ENCODE peak calls at places on chromosomes 4 and X, in nine cellular contexts. V is SK-N-SH, C is PC-3, B is hepatocyte, I is GM23248, E is HCT116, T is MM.1S, U is OCI-LY7, O is PC-9. F is an unnamed sample. For H3K9me3, H3K9me2 and H3K79me2, the result is how much of the 10 kb centered on the place peaks cover.

GRCh38 chr4:10180927-10181744 is 64.5 kb upstream of the WDR1 start:
- DNase-seq in B (no peak), E (no peak), T (peak), O (no peak), I (peak), V (no peak), U (peak), C (no peak), F (peak)

GRCh38 chr4:84403656-84404055 is 95.4 kb downstream of the NKX6-1 start:
- DNase-seq in C (peak), V (no peak), T (no peak), O (no peak), I (peak), B (no peak), E (no peak), U (no peak), F (no peak)

GRCh38 chr4:176303938-176304337 is 15.8 kb upstream of the SPCS3 start:
- DNase-seq in T (no peak), I (no peak), O (no peak), E (no peak), V (no peak), U (no peak), B (no peak), C (no peak), F (no peak)

GRCh38 chr4:184262901-184263300 is 45.2 kb upstream of the ENPP6 start:
- DNase-seq in I (peak), C (peak), E (no peak), B (no peak), O (no peak), U (no peak), T (no peak), V (no peak), F (no peak)

GRCh38 chrX:155028749-155029360 is 2.2 kb downstream of the FUNDC2 start:
- DNase-seq in C (peak), I (peak), U (no peak), T (no peak), E (no peak), O (no peak), V (no peak), B (peak), F (no peak)

GRCh38 chrX:11401966-11402365 is 108.8 kb downstream of the AMELX start:
- DNase-seq in V (no peak), B (no peak), T (no peak), E (no peak), I (no peak), U (no peak), O (no peak), C (no peak), F (no peak)

GRCh38 chr4:20391224-20391623 is 139.5 kb downstream of the SLIT2 start:
- DNase-seq in T (no peak), C (no peak), U (no peak), E (no peak), O (no peak), B (no peak), V (no peak), I (peak), F (no peak)

GRCh38 chrX:110042521-110042920 is 39.6 kb downstream of the TMEM164 start:
- DNase-seq in E (no peak), B (no peak), T (no peak), U (no peak), V (no peak), O (no peak), I (peak), C (peak), F (no peak)

GRCh38 chr4:37590016-37590415 is 96.2 kb downstream of the RELL1 start:
- DNase-seq in T (no peak), U (no peak), B (no peak), C (no peak), V (no peak), O (no peak), E (no peak), I (no peak), F (no peak)

GRCh38 chrX:45824471-45824870 is 623.8 kb upstream of the DIPK2B start:
- DNase-seq in B (peak), C (peak), U (no peak), T (no peak), V (peak), I (peak), E (peak), O (peak), F (peak)

GRCh38 chr4:116839826-116840225 is 245.6 kb downstream of the TRAM1L1 start:
- DNase-seq in C (peak), O (no peak), T (no peak), E (no peak), I (no peak), U (no peak), V (no peak), B (no peak), F (no peak)

GRCh38 chr4:86453044-86453501 is 93.2 kb upstream of the MAPK10 start:
- DNase-seq in B (peak), V (no peak), U (no peak), E (no peak), C (peak), T (no peak), I (no peak), O (peak), F (no peak)

GRCh38 chr4:76194325-76194724 is 19.3 kb downstream of the SCARB2 start:
- DNase-seq in C (peak), U (no peak), T (no peak), V (no peak), E (no peak), I (peak), O (no peak), B (peak), F (no peak)

GRCh38 chr4:1600811-1601532 is 83.1 kb downstream of the FAM53A start:
- DNase-seq in B (no peak), V (no peak), T (no peak), E (no peak), U (no peak), I (no peak), C (no peak), O (no peak), F (no peak)

GRCh38 chr4:54940996-54941395 is 184.4 kb downstream of the KDR start:
- DNase-seq in C (no peak), U (peak), B (no peak), T (no peak), I (no peak), E (no peak), O (no peak), V (no peak), F (no peak)

GRCh38 chrX:18887177-18887820 is 96.6 kb downstream of the PHKA2 start:
- DNase-seq in U (no peak), C (no peak), V (no peak), I (peak), O (no peak), T (no peak), B (no peak), E (no peak), F (no peak)

GRCh38 chr4:54568184-54568583 is 89.6 kb upstream of the KIT start:
- DNase-seq in T (no peak), U (no peak), V (no peak), O (no peak), I (peak), B (no peak), E (no peak), C (peak), F (no peak)

GRCh38 chrX:53116101-53116500 is 22.2 kb downstream of the KANTR start:
- DNase-seq in V (no peak), C (no peak), I (peak), T (peak), B (no peak), U (no peak), O (no peak), E (no peak), F (no peak)

GRCh38 chrX:80285131-80285773 is 135.0 kb upstream of the TENT5D start:
- DNase-seq in V (peak), B (peak), I (peak), T (peak), E (no peak), O (peak), C (peak), U (peak), F (peak)

GRCh38 chr4:99722006-99722405 is 64.4 kb upstream of the C4orf54 start:
- DNase-seq in I (no peak), C (no peak), T (no peak), B (no peak), U (no peak), V (no peak), E (no peak), O (peak), F (no peak)

GRCh38 chr4:108906006-108906405 is 143.2 kb upstream of the ETNPPL start:
- DNase-seq in U (no peak), I (no peak), V (no peak), E (no peak), O (no peak), C (no peak), B (no peak), T (no peak), F (no peak)

GRCh38 chr4:7461171-7461570 is 26.4 kb upstream of the PSAPL1 start:
- DNase-seq in V (peak), B (no peak), E (no peak), I (no peak), U (no peak), C (no peak), O (no peak), T (no peak), F (no peak)

GRCh38 chrX:47179928-47180255 is 13.7 kb upstream of the UBA1 start:
- DNase-seq in U (no peak), I (no peak), T (no peak), C (no peak), B (no peak), E (no peak), O (no peak), V (no peak), F (no peak)

GRCh38 chrX:150254909-150255308 is 108.2 kb upstream of the MAMLD1 start:
- DNase-seq in U (no peak), T (no peak), E (no peak), C (no peak), O (no peak), I (no peak), V (no peak), B (no peak), F (no peak)

GRCh38 chrX:142068365-142068764 is 136.7 kb downstream of the MAGEC2 start:
- DNase-seq in T (no peak), B (no peak), V (no peak), O (no peak), E (no peak), U (no peak), C (no peak), I (no peak), F (no peak)

GRCh38 chr4:8723222-8723980 is 130.8 kb downstream of the CPZ start:
- DNase-seq in E (no peak), U (no peak), O (no peak), T (no peak), C (no peak), V (no peak), I (no peak), B (no peak), F (no peak)

GRCh38 chrX:13689519-13690211 is 737 bp downstream of the RAB9A start:
- DNase-seq in O (no peak), B (no peak), T (no peak), I (peak), V (no peak), E (no peak), U (peak), C (peak), F (peak)

GRCh38 chr4:4947721-4948120 is 71.5 kb downstream of the CYTL1 start:
- DNase-seq in O (no peak), C (no peak), U (no peak), I (no peak), V (no peak), T (no peak), E (no peak), B (no peak), F (no peak)

GRCh38 chr4:80173841-80174240 is 23.5 kb upstream of the PRDM8 start:
- DNase-seq in U (no peak), V (no peak), E (no peak), T (no peak), C (no peak), I (peak), B (no peak), O (no peak), F (no peak)

GRCh38 chr4:69910016-69910782 is 20.7 kb upstream of the CSN1S1 start:
- DNase-seq in O (no peak), V (no peak), E (no peak), T (no peak), U (no peak), B (no peak), I (peak), C (no peak), F (no peak)

GRCh38 chr4:184826315-184827266 is 823 bp upstream of the ACSL1 start:
- DNase-seq in V (no peak), U (peak), B (no peak), I (peak), C (peak), E (no peak), O (no peak), T (peak), F (peak)

GRCh38 chr4:34046580-34046979 is 2197.7 kb downstream of the ARAP2 start:
- DNase-seq in B (peak), I (peak), U (no peak), T (no peak), C (peak), V (no peak), O (peak), E (peak), F (no peak)

GRCh38 chr4:28772066-28772465 is 1911.4 kb downstream of the STIM2 start:
- DNase-seq in C (peak), T (no peak), B (no peak), I (peak), V (no peak), E (no peak), U (no peak), O (no peak), F (no peak)

GRCh38 chrX:68880846-68881513 is 52.2 kb downstream of the EFNB1 start:
- DNase-seq in V (peak), U (no peak), I (no peak), E (no peak), C (no peak), T (no peak), O (no peak), B (no peak), F (no peak)

GRCh38 chrX:145549476-145549875 is 268.2 kb upstream of the SLITRK2 start:
- DNase-seq in T (no peak), E (no peak), B (no peak), C (no peak), U (no peak), I (no peak), O (no peak), V (no peak), F (peak)
- H3K9me3 ChIP-seq in T (under half), E (under half), B (under half), C (under half), U (under half), I (under half), O (under half), V (under half), F (under half)

DNA sequence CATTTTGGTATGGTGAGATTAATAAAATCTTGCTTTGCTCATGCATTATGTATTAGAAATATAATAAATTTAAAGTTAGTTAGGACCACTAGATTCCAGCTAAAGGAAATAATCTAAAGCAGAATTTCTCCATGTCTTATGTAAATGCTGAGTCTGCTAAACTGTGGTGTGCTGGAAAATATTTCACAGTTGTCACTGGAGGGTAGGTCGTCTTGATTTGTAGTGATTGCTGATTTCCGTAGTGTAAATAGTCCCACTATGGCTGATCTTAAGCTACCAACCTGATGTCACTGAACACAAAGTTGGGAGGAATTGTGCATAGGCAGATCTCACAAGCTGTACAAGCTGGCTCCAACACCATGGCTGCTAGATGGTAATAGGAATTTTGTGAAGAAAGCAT is 133.4 kb upstream of the NR3C2 start:
- DNase-seq in V (no peak), C (no peak), U (no peak), T (no peak), O (no peak), I (no peak), E (no peak), B (no peak), F (no peak)
- H3K9me2 ChIP-seq in V (under half), C (under half), U (under half), T (under half), O (under half), I (under half), E (under half), B (under half), F (under half)

GRCh38 chr4:145107126-145107525 is 9.0 kb downstream of the ABCE1 start:
- DNase-seq in T (no peak), I (no peak), U (no peak), C (no peak), B (no peak), O (no peak), V (no peak), E (no peak), F (no peak)
- H3K79me2 ChIP-seq in T (half or more), I (half or more), U (half or more), C (under half), B (under half), O (under half), V (under half), E (half or more), F (half or more)

GRCh38 chrX:1242901-1243402 is 25.7 kb upstream of the CSF2RA start:
- DNase-seq in B (no peak), C (peak), E (no peak), V (no peak), O (peak), T (no peak), U (no peak), I (no peak), F (no peak)

GRCh38 chrX:1249101-1249887 is 19.3 kb upstream of the CSF2RA start:
- DNase-seq in O (peak), I (peak), U (peak), B (peak), C (peak), T (no peak), E (no peak), V (no peak), F (peak)

GRCh38 chrX:1246816-1247215 is 21.8 kb upstream of the CSF2RA start:
- DNase-seq in O (peak), C (peak), T (peak), V (peak), E (peak), U (peak), B (peak), I (peak), F (peak)

GRCh38 chrX:1244164-1245076 is 24.2 kb upstream of the CSF2RA start:
- DNase-seq in B (peak), E (no peak), O (no peak), I (no peak), U (peak), C (peak), V (no peak), T (peak), F (no peak)

GRCh38 chrX:1248381-1249061 is 20.1 kb upstream of the CSF2RA start:
- DNase-seq in O (peak), I (peak), B (peak), U (no peak), E (no peak), V (no peak), T (no peak), C (no peak), F (no peak)
- H3K9me3 ChIP-seq in O (under half), I (under half), B (under half), U (under half), E (under half), V (under half), T (under half), C (under half), F (under half)

GRCh38 chr4:144683516-144683915 is 37.6 kb downstream of the HHIP start:
- DNase-seq in U (no peak), V (no peak), I (no peak), O (no peak), T (no peak), B (no peak), E (no peak), C (no peak), F (no peak)
- H3K9me2 ChIP-seq in U (under half), V (under half), I (under half), O (under half), T (under half), B (under half), E (under half), C (under half), F (under half)

GRCh38 chr4:113760852-113761681 is 471 bp downstream of the CAMK2D start:
- DNase-seq in U (peak), C (peak), V (peak), T (peak), B (peak), O (peak), I (peak), E (no peak), F (peak)

GRCh38 chr4:113758361-113758760 is 3.2 kb downstream of the CAMK2D start:
- DNase-seq in C (peak), B (no peak), I (peak), V (no peak), E (no peak), U (no peak), T (no peak), O (no peak), F (no peak)

GRCh38 chr4:113759696-113760093 is 1.8 kb downstream of the CAMK2D start:
- DNase-seq in B (no peak), T (no peak), V (no peak), U (peak), C (no peak), E (no peak), O (no peak), I (peak), F (peak)

GRCh38 chr4:113761682-113762060 is at the start of gene CAMK2D:
- DNase-seq in V (peak), I (peak), O (peak), B (peak), U (peak), C (peak), E (peak), T (peak), F (peak)

GRCh38 chr4:113760094-113760851 is 1.3 kb downstream of the CAMK2D start:
- DNase-seq in B (peak), I (peak), T (peak), U (peak), O (no peak), E (no peak), V (no peak), C (peak), F (peak)
- H3K79me2 ChIP-seq in B (half or more), I (half or more), T (under half), U (half or more), O (under half), E (under half), V (half or more), C (under half), F (half or more)

DNA sequence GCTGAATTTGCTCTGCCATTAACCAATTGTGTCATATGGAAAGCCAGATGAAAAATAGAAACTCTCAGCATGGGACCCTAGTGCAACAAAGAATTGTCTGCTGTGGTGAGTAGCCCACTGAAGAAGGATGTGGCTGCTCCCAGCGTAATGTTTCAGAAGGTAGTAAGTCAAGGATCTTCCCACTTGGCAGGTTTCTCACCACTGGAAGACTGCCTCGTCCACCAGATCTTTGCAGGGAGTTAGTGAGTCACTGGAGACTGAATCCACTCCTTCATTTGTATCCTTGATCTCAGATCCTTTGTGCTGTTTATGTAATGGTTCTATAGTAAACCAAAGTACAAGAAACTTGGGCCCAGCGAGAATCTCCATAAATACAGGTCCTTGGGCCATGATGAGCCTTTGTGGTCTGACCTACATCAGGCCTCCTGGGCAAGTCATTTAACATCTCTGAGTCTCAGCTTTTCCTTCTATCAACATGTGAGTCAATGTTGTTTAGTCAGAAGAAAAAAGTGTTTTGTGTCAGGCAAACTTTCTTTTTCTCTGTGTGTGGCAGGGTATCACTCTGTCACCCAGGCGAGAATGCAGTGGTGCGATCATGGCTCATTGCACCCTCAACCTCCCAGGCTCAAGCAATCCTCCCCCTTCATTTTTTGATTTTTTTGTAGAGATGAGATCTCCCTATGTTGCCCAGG is 78.0 kb upstream of the CCDC160 start:
- DNase-seq in O (no peak), U (no peak), E (no peak), B (no peak), T (no peak), C (no peak), V (no peak), I (no peak), F (no peak)
- H3K9me3 ChIP-seq in O (under half), U (under half), E (under half), B (under half), T (under half), C (under half), V (under half), I (under half), F (under half)

GRCh38 chr4:52861171-52861873 is 795 bp upstream of the RASL11B start:
- DNase-seq in U (no peak), O (no peak), B (no peak), E (no peak), C (no peak), I (peak), T (no peak), V (no peak), F (no peak)
- H3K9me2 ChIP-seq in U (under half), O (under half), B (under half), E (under half), C (under half), I (under half), T (under half), V (under half), F (under half)